ENCODE peak calls at places on chromosomes 3 and 15, in six cellular contexts. One of them, this sample, is unnamed.

GRCh38 chr3:192851821-192852352 is 65.8 kb downstream of the MB21D2 start:
- DNase-seq in transverse colon: peak; percentile 81
- DNase-seq in HepG2: peak; percentile 86
- DNase-seq in K562: no peak
- DNase-seq in stomach: peak; percentile 88
- DNase-seq in H1: no peak
- DNase-seq in this sample: peak; percentile 78

GRCh38 chr15:25848769-25849430 is 14.2 kb downstream of the ATP10A start:
- DNase-seq in transverse colon: no peak
- DNase-seq in HepG2: no peak
- DNase-seq in K562: no peak
- DNase-seq in stomach: no peak
- DNase-seq in H1: no peak
- DNase-seq in this sample: no peak

GRCh38 chr15:68590721-68591389 is 12.1 kb downstream of the CORO2B start:
- DNase-seq in transverse colon: no peak
- DNase-seq in HepG2: no peak
- DNase-seq in K562: no peak
- DNase-seq in stomach: no peak
- DNase-seq in H1: no peak
- DNase-seq in this sample: no peak

GRCh38 chr3:31562525-31562924 is 29.8 kb downstream of the STT3B start:
- DNase-seq in transverse colon: peak; percentile 25
- DNase-seq in HepG2: no peak
- DNase-seq in K562: peak; percentile 26
- DNase-seq in stomach: no peak
- DNase-seq in H1: peak; percentile 87
- DNase-seq in this sample: no peak

GRCh38 chr3:133294253-133294652 is 105.6 kb upstream of the BFSP2 start:
- DNase-seq in transverse colon: no peak
- DNase-seq in HepG2: no peak
- DNase-seq in K562: no peak
- DNase-seq in stomach: no peak
- DNase-seq in H1: no peak
- DNase-seq in this sample: no peak

GRCh38 chr3:46865034-46865507 is 1.8 kb upstream of the MYL3 start:
- DNase-seq in transverse colon: no peak
- DNase-seq in HepG2: no peak
- DNase-seq in K562: no peak
- DNase-seq in stomach: no peak
- DNase-seq in H1: no peak
- DNase-seq in this sample: peak; percentile 62

GRCh38 chr3:2937055-2937454 is 173.1 kb downstream of the IL5RA start:
- DNase-seq in transverse colon: no peak
- DNase-seq in HepG2: no peak
- DNase-seq in K562: no peak
- DNase-seq in stomach: no peak
- DNase-seq in H1: no peak
- DNase-seq in this sample: no peak

GRCh38 chr3:8336456-8336855 is 165.2 kb upstream of the LMCD1 start:
- DNase-seq in transverse colon: no peak
- DNase-seq in HepG2: peak; percentile 3
- DNase-seq in K562: peak; percentile 20
- DNase-seq in stomach: no peak
- DNase-seq in H1: peak; percentile 68
- DNase-seq in this sample: no peak

GRCh38 chr3:108391917-108392585 is 95.7 kb downstream of the HHLA2 start:
- DNase-seq in transverse colon: no peak
- DNase-seq in HepG2: no peak
- DNase-seq in K562: no peak
- DNase-seq in stomach: no peak
- DNase-seq in H1: no peak
- DNase-seq in this sample: no peak

GRCh38 chr3:130537609-130538304 is 20.8 kb downstream of the COL6A6 start:
- DNase-seq in transverse colon: no peak
- DNase-seq in HepG2: no peak
- DNase-seq in K562: no peak
- DNase-seq in stomach: no peak
- DNase-seq in H1: no peak
- DNase-seq in this sample: no peak

GRCh38 chr3:47874438-47874837 is 71.5 kb downstream of the DHX30 start:
- DNase-seq in transverse colon: no peak
- DNase-seq in HepG2: no peak
- DNase-seq in K562: no peak
- DNase-seq in stomach: no peak
- DNase-seq in H1: no peak
- DNase-seq in this sample: no peak
- H3K36me3 ChIP-seq in transverse colon: no peaks in the 10 kb centered on the region
- H3K36me3 ChIP-seq in HepG2: peaks cover 17% of the 10 kb centered on the region
- H3K36me3 ChIP-seq in K562: peaks cover 46% of the 10 kb centered on the region
- H3K36me3 ChIP-seq in stomach: peaks cover 76% of the 10 kb centered on the region
- H3K36me3 ChIP-seq in H1: peaks cover 28% of the 10 kb centered on the region
- H3K36me3 ChIP-seq in this sample: peaks cover 69% of the 10 kb centered on the region

GRCh38 chr3:14483286-14483685 is 56.9 kb downstream of the GRIP2 start:
- DNase-seq in transverse colon: no peak
- DNase-seq in HepG2: no peak
- DNase-seq in K562: no peak
- DNase-seq in stomach: no peak
- DNase-seq in H1: no peak
- DNase-seq in this sample: no peak

GRCh38 chr3:14481646-14482036 is 58.5 kb downstream of the GRIP2 start:
- DNase-seq in transverse colon: no peak
- DNase-seq in HepG2: no peak
- DNase-seq in K562: no peak
- DNase-seq in stomach: no peak
- DNase-seq in H1: no peak
- DNase-seq in this sample: no peak

GRCh38 chr3:14481018-14481645 is 59.0 kb downstream of the GRIP2 start:
- DNase-seq in transverse colon: no peak
- DNase-seq in HepG2: no peak
- DNase-seq in K562: no peak
- DNase-seq in stomach: no peak
- DNase-seq in H1: no peak
- DNase-seq in this sample: no peak

GRCh38 chr3:14480207-14481017 is 59.7 kb downstream of the GRIP2 start:
- DNase-seq in transverse colon: no peak
- DNase-seq in HepG2: no peak
- DNase-seq in K562: no peak
- DNase-seq in stomach: no peak
- DNase-seq in H1: no peak
- DNase-seq in this sample: no peak

GRCh38 chr3:14482271-14482721 is 57.8 kb downstream of the GRIP2 start:
- DNase-seq in transverse colon: no peak
- DNase-seq in HepG2: no peak
- DNase-seq in K562: no peak
- DNase-seq in stomach: no peak
- DNase-seq in H1: no peak
- DNase-seq in this sample: no peak
- TF ChIP-seq EP300 in transverse colon: no peak
- TF ChIP-seq EP300 in HepG2: no peak
- TF ChIP-seq EP300 in K562: no peak
- TF ChIP-seq EP300 in stomach: no peak
- TF ChIP-seq EP300 in H1: no peak
- TF ChIP-seq EP300 in this sample: no peak

GRCh38 chr3:146162561-146162960 is 1.6 kb upstream of the PLOD2 start:
- DNase-seq in transverse colon: no peak
- DNase-seq in HepG2: no peak
- DNase-seq in K562: no peak
- DNase-seq in stomach: no peak
- DNase-seq in H1: no peak
- DNase-seq in this sample: peak; percentile 69
- TF ChIP-seq POLR2AphosphoS5 in transverse colon: no peak
- TF ChIP-seq POLR2AphosphoS5 in HepG2: no peak
- TF ChIP-seq POLR2AphosphoS5 in K562: no peak
- TF ChIP-seq POLR2AphosphoS5 in stomach: no peak
- TF ChIP-seq POLR2AphosphoS5 in H1: no peak
- TF ChIP-seq POLR2AphosphoS5 in this sample: no peak

GRCh38 chr15:37086521-37086920 is 13.8 kb downstream of the MEIS2 start:
- DNase-seq in transverse colon: no peak
- DNase-seq in HepG2: no peak
- DNase-seq in K562: no peak
- DNase-seq in stomach: no peak
- DNase-seq in H1: no peak
- DNase-seq in this sample: no peak
- H3K36me3 ChIP-seq in transverse colon: no peaks in the 10 kb centered on the region
- H3K36me3 ChIP-seq in HepG2: no peaks in the 10 kb centered on the region
- H3K36me3 ChIP-seq in K562: peaks cover 92% of the 10 kb centered on the region
- H3K36me3 ChIP-seq in stomach: peaks cover 37% of the 10 kb centered on the region
- H3K36me3 ChIP-seq in H1: no peaks in the 10 kb centered on the region
- H3K36me3 ChIP-seq in this sample: peaks cover 42% of the 10 kb centered on the region

DNA sequence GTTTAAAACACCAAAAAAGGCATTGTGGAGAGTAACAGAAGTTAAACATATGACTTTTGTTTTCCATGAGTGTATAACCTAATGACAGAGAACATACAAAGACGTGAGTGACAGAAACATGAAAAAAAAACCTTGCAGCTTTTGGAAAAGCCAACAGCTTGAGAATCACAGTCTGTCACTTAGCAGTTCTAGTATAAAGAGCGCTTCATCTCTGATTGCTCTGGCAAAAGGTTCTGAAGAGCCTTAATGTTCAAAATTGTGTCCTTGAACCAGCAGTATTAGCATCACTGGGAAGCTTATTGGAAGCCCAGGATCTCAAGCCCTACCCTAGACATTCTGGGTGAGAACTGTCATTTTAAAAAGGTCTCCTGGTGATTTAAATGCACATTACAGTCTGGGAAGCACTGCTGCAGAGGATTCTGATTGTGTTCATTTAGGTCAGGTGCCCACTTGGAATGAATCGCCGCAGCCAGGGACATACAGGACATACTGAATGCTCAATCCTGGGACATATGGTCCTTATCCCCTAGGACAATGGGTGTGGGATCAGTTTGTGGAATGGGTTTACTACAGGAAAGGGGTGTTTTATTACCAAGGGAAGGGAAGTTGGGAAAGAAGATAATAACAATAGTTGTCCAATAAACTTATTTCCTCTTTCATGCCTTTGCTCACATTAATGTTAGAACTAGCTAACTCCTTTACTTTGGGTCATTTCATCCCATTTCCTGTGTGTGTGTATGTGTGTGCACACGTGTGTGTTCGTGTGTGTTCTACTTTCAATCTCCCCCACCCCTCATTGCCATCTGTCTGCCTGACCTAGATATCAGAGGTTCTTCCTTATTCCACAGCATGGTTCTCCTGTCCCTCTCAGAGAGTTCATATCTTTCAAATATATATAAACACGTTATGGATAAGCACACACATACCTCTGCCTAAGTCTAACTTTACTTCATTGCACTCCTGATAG is 55.0 kb downstream of the LRRC49 start:
- DNase-seq in transverse colon: no peak
- DNase-seq in HepG2: no peak
- DNase-seq in K562: no peak
- DNase-seq in stomach: no peak
- DNase-seq in H1: no peak
- DNase-seq in this sample: no peak
- TF ChIP-seq EP300 in transverse colon: no peak
- TF ChIP-seq EP300 in HepG2: no peak
- TF ChIP-seq EP300 in K562: no peak
- TF ChIP-seq EP300 in stomach: no peak
- TF ChIP-seq EP300 in H1: no peak
- TF ChIP-seq EP300 in this sample: no peak

DNA sequence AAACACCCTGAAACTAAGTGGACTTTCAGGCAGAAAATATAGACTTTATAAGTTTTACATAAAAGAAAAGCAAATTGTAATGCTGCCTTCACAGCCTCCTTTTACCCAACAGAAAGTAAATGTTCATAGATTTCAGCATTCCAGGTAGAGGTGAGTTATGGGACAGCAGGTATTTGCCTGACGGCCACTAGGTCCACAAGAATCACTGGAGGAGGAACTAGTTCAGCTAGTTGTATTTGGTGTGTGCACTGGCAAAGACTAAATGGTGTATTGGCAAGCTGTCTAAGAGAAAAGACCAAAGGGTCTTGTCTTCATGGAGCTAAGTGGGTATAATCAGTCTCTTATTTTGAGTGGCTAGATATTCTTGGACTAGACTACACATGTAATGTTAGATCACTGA is 34.2 kb downstream of the ZNF654 start:
- DNase-seq in transverse colon: no peak
- DNase-seq in HepG2: no peak
- DNase-seq in K562: no peak
- DNase-seq in stomach: no peak
- DNase-seq in H1: no peak
- DNase-seq in this sample: no peak
- TF ChIP-seq POLR2AphosphoS5 in transverse colon: no peak
- TF ChIP-seq POLR2AphosphoS5 in HepG2: no peak
- TF ChIP-seq POLR2AphosphoS5 in K562: no peak
- TF ChIP-seq POLR2AphosphoS5 in stomach: no peak
- TF ChIP-seq POLR2AphosphoS5 in H1: no peak
- TF ChIP-seq POLR2AphosphoS5 in this sample: no peak

DNA sequence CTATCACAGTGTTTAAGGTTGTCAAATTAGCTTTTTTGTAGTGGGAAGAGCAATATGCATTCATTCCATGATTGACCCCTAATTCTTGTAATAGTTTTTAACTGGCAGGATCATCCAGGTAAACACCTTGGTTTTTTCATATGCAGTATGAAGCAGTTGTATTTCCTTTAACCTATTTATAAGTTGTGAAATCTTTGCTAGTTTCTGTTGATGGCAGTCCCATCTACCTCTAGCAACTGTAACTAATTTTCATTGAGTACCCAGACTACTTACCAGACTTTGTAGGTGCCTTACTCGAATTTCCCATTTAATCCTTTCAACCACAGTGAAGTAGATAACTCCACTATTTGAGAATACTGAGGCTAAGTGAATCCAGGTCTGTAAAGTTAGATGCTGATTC is 6.1 kb downstream of the FXR1 start:
- DNase-seq in transverse colon: no peak
- DNase-seq in HepG2: no peak
- DNase-seq in K562: no peak
- DNase-seq in stomach: no peak
- DNase-seq in H1: no peak
- DNase-seq in this sample: no peak
- H3K36me3 ChIP-seq in transverse colon: no peaks in the 10 kb centered on the region
- H3K36me3 ChIP-seq in HepG2: peaks cover 4% of the 10 kb centered on the region
- H3K36me3 ChIP-seq in K562: peaks cover 72% of the 10 kb centered on the region
- H3K36me3 ChIP-seq in stomach: peaks cover 13% of the 10 kb centered on the region
- H3K36me3 ChIP-seq in H1: peaks cover 6% of the 10 kb centered on the region
- H3K36me3 ChIP-seq in this sample: no peaks in the 10 kb centered on the region

DNA sequence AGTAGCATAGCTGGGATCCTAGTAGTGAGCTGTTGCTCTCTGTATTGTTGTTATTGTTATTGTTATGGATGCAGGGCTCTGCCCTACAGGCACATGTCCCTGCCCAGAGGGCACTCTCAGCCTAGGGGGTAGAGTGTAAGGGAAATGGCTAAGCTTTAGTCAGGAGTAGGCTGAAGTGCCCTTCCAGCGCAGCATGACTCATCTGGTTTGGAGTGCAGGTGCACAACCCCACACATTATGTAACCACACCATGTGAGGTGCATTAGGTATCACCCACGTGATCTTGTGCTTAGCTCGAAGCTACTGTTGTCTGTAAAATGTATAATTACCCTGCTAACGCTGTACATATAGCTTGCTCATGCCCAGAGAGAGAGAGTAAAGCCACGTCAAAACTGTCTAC is 48.3 kb upstream of the TIPARP start:
- DNase-seq in transverse colon: peak; percentile 33
- DNase-seq in HepG2: no peak
- DNase-seq in K562: no peak
- DNase-seq in stomach: no peak
- DNase-seq in H1: no peak
- DNase-seq in this sample: no peak
- TF ChIP-seq EP300 in transverse colon: no peak
- TF ChIP-seq EP300 in HepG2: no peak
- TF ChIP-seq EP300 in K562: no peak
- TF ChIP-seq EP300 in stomach: no peak
- TF ChIP-seq EP300 in H1: no peak
- TF ChIP-seq EP300 in this sample: no peak

This sample was measured in sigmoid colon.